ENCODE peak calls at places on chromosome 3, in four cellular contexts. One of them, this sample, is unnamed.

GRCh38 chr3:45214061-45214680 is 11.9 kb downstream of the TMEM158 start:
- DNase-seq in M059J: peak
- DNase-seq in stimulated activated CD8-positive, alpha-beta memory T cell treated with anti-CD3 and anti-CD28 coated beads, Interleukin-4, amount 100 ng/mL, for 48 hours: no peak
- DNase-seq in LoVo: no peak
- DNase-seq in this sample: no peak

GRCh38 chr3:48299746-48300361 is 33.6 kb downstream of the SPINK8 start:
- DNase-seq in stimulated activated CD8-positive, alpha-beta memory T cell treated with anti-CD3 and anti-CD28 coated beads, Interleukin-4, amount 100 ng/mL, for 48 hours: no peak
- DNase-seq in LoVo: no peak
- DNase-seq in M059J: no peak
- DNase-seq in this sample: no peak

GRCh38 chr3:120093119-120093922 is 926 bp downstream of the GSK3B start:
- DNase-seq in stimulated activated CD8-positive, alpha-beta memory T cell treated with anti-CD3 and anti-CD28 coated beads, Interleukin-4, amount 100 ng/mL, for 48 hours: peak
- DNase-seq in LoVo: no peak
- DNase-seq in M059J: peak
- DNase-seq in this sample: peak

GRCh38 chr3:43353923-43354670 is 67.8 kb downstream of the SNRK start:
- DNase-seq in LoVo: no peak
- DNase-seq in M059J: no peak
- DNase-seq in stimulated activated CD8-positive, alpha-beta memory T cell treated with anti-CD3 and anti-CD28 coated beads, Interleukin-4, amount 100 ng/mL, for 48 hours: no peak
- DNase-seq in this sample: no peak

GRCh38 chr3:67154429-67154828 is 156.3 kb downstream of the KBTBD8 start:
- DNase-seq in LoVo: no peak
- DNase-seq in stimulated activated CD8-positive, alpha-beta memory T cell treated with anti-CD3 and anti-CD28 coated beads, Interleukin-4, amount 100 ng/mL, for 48 hours: no peak
- DNase-seq in M059J: no peak
- DNase-seq in this sample: no peak

GRCh38 chr3:46192939-46193338 is 15.2 kb downstream of the CCR1 start:
- DNase-seq in stimulated activated CD8-positive, alpha-beta memory T cell treated with anti-CD3 and anti-CD28 coated beads, Interleukin-4, amount 100 ng/mL, for 48 hours: no peak
- DNase-seq in M059J: no peak
- DNase-seq in LoVo: no peak
- DNase-seq in this sample: no peak

GRCh38 chr3:184474907-184475306 is 86.7 kb upstream of the EPHB3 start:
- DNase-seq in M059J: no peak
- DNase-seq in stimulated activated CD8-positive, alpha-beta memory T cell treated with anti-CD3 and anti-CD28 coated beads, Interleukin-4, amount 100 ng/mL, for 48 hours: no peak
- DNase-seq in LoVo: no peak
- DNase-seq in this sample: no peak

GRCh38 chr3:38153986-38154608 is 11.2 kb upstream of the OXSR1 start:
- DNase-seq in LoVo: peak
- DNase-seq in M059J: no peak
- DNase-seq in stimulated activated CD8-positive, alpha-beta memory T cell treated with anti-CD3 and anti-CD28 coated beads, Interleukin-4, amount 100 ng/mL, for 48 hours: peak
- DNase-seq in this sample: no peak

GRCh38 chr3:10867384-10867783 is 51.4 kb downstream of the SLC6A11 start:
- DNase-seq in M059J: peak
- DNase-seq in LoVo: peak
- DNase-seq in stimulated activated CD8-positive, alpha-beta memory T cell treated with anti-CD3 and anti-CD28 coated beads, Interleukin-4, amount 100 ng/mL, for 48 hours: no peak
- DNase-seq in this sample: no peak

GRCh38 chr3:61855211-61855610 is 293.8 kb downstream of the PTPRG start:
- DNase-seq in stimulated activated CD8-positive, alpha-beta memory T cell treated with anti-CD3 and anti-CD28 coated beads, Interleukin-4, amount 100 ng/mL, for 48 hours: no peak
- DNase-seq in M059J: peak
- DNase-seq in LoVo: no peak
- DNase-seq in this sample: no peak

This sample was measured in transverse colon.